ENCODE peak calls at places on chromosomes 2 and 18, in nine cellular contexts. G is astrocyte of the spinal cord, Y is A549, P is islet precursor cell, I is AG08395, B is nucleus accumbens, T is prostate gland, V is RPMI8226, D is NCI-H1694 treated with DMSO at 0.1 percent for 48 hours. A is an unnamed sample.

GRCh38 chr2:32965523-32966171 is 18.9 kb downstream of the LTBP1 start:
- DNase-seq in Y (no peak), P (no peak), I (no peak), D (no peak), V (peak), G (no peak), B (no peak), T (no peak), A (no peak)

GRCh38 chr2:231191896-231192872 is 6.2 kb upstream of the ARMC9 start:
- DNase-seq in I (peak), V (peak), P (peak), B (no peak), T (peak), D (no peak), Y (peak), G (peak), A (peak)

GRCh38 chr2:203951366-203951902 is 14.9 kb downstream of the ICOS start:
- DNase-seq in B (no peak), I (no peak), D (no peak), V (peak), G (no peak), Y (no peak), P (peak), T (no peak), A (no peak)

GRCh38 chr2:217402622-217403383 is 542.9 kb upstream of the TNP1 start:
- DNase-seq in G (peak), V (no peak), D (no peak), Y (no peak), P (no peak), I (no peak), B (no peak), T (peak), A (no peak)

GRCh38 chr2:96252526-96252925 is 13.3 kb downstream of the TMEM127 start:
- DNase-seq in P (no peak), V (no peak), B (no peak), T (no peak), D (no peak), Y (no peak), G (no peak), I (no peak), A (no peak)

GRCh38 chr2:237600205-237600846 is 9.8 kb upstream of the RAB17 start:
- DNase-seq in V (peak), I (peak), G (no peak), Y (no peak), P (peak), D (peak), B (no peak), T (no peak), A (peak)

GRCh38 chr2:239290618-239291504 is 110.0 kb downstream of the HDAC4 start:
- DNase-seq in D (no peak), P (no peak), Y (no peak), G (peak), B (peak), I (no peak), V (no peak), T (no peak), A (no peak)

GRCh38 chr2:37614061-37614802 is 57.2 kb downstream of the CDC42EP3 start:
- DNase-seq in G (peak), D (no peak), V (no peak), T (no peak), Y (no peak), I (peak), B (peak), P (peak), A (peak)

GRCh38 chr2:169358016-169358415 is 4.3 kb downstream of the LRP2 start:
- DNase-seq in I (no peak), V (no peak), B (no peak), G (no peak), T (no peak), P (peak), Y (no peak), D (no peak), A (no peak)

GRCh38 chr2:109710505-109711229 is 83.4 kb upstream of the RGPD5 start:
- DNase-seq in V (no peak), Y (no peak), T (no peak), B (no peak), G (no peak), P (peak), D (no peak), I (no peak), A (no peak)

GRCh38 chr18:8088626-8089025 is 520.6 kb upstream of the RAB12 start:
- DNase-seq in V (no peak), G (no peak), Y (no peak), B (no peak), T (no peak), P (no peak), I (no peak), D (no peak), A (no peak)

GRCh38 chr2:71066856-71067255 is 1.6 kb upstream of the NAGK start:
- DNase-seq in B (no peak), P (peak), Y (no peak), G (no peak), V (no peak), D (no peak), I (no peak), T (no peak), A (no peak)

GRCh38 chr2:223046470-223047053 is 5.4 kb upstream of the KCNE4 start:
- DNase-seq in Y (no peak), P (no peak), G (no peak), D (no peak), I (no peak), T (no peak), B (no peak), V (no peak), A (no peak)

GRCh38 chr2:46704593-46704992 is 211.0 kb downstream of the MCFD2 start:
- DNase-seq in P (no peak), B (no peak), Y (no peak), T (no peak), G (no peak), V (no peak), D (no peak), I (no peak), A (no peak)

GRCh38 chr2:180240774-180241173 is 233.7 kb upstream of the CWC22 start:
- DNase-seq in P (no peak), Y (no peak), D (no peak), V (no peak), I (no peak), G (peak), B (no peak), T (no peak), A (no peak)

GRCh38 chr2:213451542-213452256 is 167.4 kb downstream of the SPAG16 start:
- DNase-seq in T (peak), G (no peak), I (no peak), D (no peak), V (no peak), B (no peak), P (peak), Y (no peak), A (no peak)

GRCh38 chr18:44898536-44898935 is 217.8 kb downstream of the SETBP1 start:
- DNase-seq in T (no peak), I (no peak), P (no peak), Y (no peak), D (no peak), G (no peak), B (no peak), V (no peak), A (no peak)

GRCh38 chr2:84971799-84972790 is 1.1 kb downstream of the KCMF1 start:
- DNase-seq in T (peak), Y (no peak), P (peak), D (no peak), V (peak), I (peak), G (peak), B (peak), A (peak)

GRCh38 chr2:212037062-212037461 is 501.5 kb downstream of the ERBB4 start:
- DNase-seq in T (no peak), V (no peak), Y (no peak), P (no peak), I (no peak), G (no peak), D (no peak), B (no peak), A (no peak)

GRCh38 chr2:63881208-63881607 is 39.5 kb downstream of the UGP2 start:
- DNase-seq in T (no peak), Y (no peak), P (no peak), B (no peak), G (no peak), I (no peak), V (no peak), D (no peak), A (no peak)

GRCh38 chr2:241568738-241569137 is 10.2 kb downstream of the BOK start:
- DNase-seq in B (no peak), G (no peak), D (no peak), V (no peak), P (peak), T (no peak), Y (no peak), I (no peak), A (no peak)

GRCh38 chr2:207768891-207769596 is 662 bp downstream of the FZD5 start:
- DNase-seq in Y (peak), V (peak), P (no peak), D (no peak), B (no peak), I (peak), G (peak), T (peak), A (peak)

GRCh38 chr2:233061591-233062446 is 1.7 kb downstream of the INPP5D start:
- DNase-seq in I (peak), D (no peak), Y (no peak), V (peak), B (no peak), T (no peak), G (peak), P (peak), A (peak)

GRCh38 chr2:70977605-70978205 is 725 bp upstream of the ANKRD53 start:
- DNase-seq in I (peak), D (peak), T (peak), B (no peak), P (peak), Y (no peak), V (peak), G (peak), A (peak)

GRCh38 chr2:101293544-101293943 is 15.0 kb downstream of the RNF149 start:
- DNase-seq in B (no peak), I (no peak), Y (no peak), P (no peak), G (no peak), T (no peak), D (no peak), V (no peak), A (no peak)

GRCh38 chr18:48761582-48761981 is 189.2 kb downstream of the SMAD7 start:
- DNase-seq in T (no peak), D (no peak), G (no peak), Y (no peak), V (no peak), P (no peak), B (no peak), I (no peak), A (no peak)

GRCh38 chr2:217282531-217282930 is 422.7 kb upstream of the TNP1 start:
- DNase-seq in G (no peak), Y (no peak), D (no peak), V (no peak), I (no peak), T (no peak), P (no peak), B (no peak), A (no peak)

GRCh38 chr2:130843321-130843985 is 6.7 kb downstream of the ARHGEF4 start:
- DNase-seq in B (no peak), P (no peak), I (no peak), G (no peak), Y (no peak), D (peak), T (no peak), V (no peak), A (no peak)

GRCh38 chr2:68031546-68032160 is 31.2 kb downstream of the C1D start:
- DNase-seq in V (peak), Y (peak), G (peak), B (no peak), I (peak), P (no peak), D (peak), T (no peak), A (peak)

GRCh38 chr2:18209934-18210639 is 331.6 kb downstream of the KCNS3 start:
- DNase-seq in V (no peak), I (no peak), B (no peak), P (no peak), Y (peak), D (no peak), G (peak), T (no peak), A (peak)

GRCh38 chr2:11397046-11397445 is 52.6 kb upstream of the ROCK2 start:
- DNase-seq in G (no peak), Y (no peak), B (no peak), D (no peak), P (no peak), T (no peak), V (no peak), I (no peak), A (no peak)

GRCh38 chr18:76356666-76357065 is 138.4 kb downstream of the ZNF516 start:
- DNase-seq in Y (no peak), T (no peak), B (no peak), I (no peak), P (no peak), V (no peak), D (no peak), G (no peak), A (no peak)

GRCh38 chr2:40957508-40957907 is 505.6 kb upstream of the SLC8A1 start:
- DNase-seq in I (no peak), B (no peak), Y (no peak), G (no peak), V (no peak), D (no peak), T (no peak), P (no peak), A (no peak)

GRCh38 chr2:141942006-141942789 is 188.6 kb downstream of the LRP1B start:
- DNase-seq in B (no peak), D (peak), V (no peak), T (no peak), I (no peak), Y (no peak), G (no peak), P (no peak), A (no peak)

GRCh38 chr18:68763082-68763481 is 34.8 kb upstream of the CCDC102B start:
- DNase-seq in V (no peak), P (no peak), D (no peak), Y (no peak), B (no peak), T (no peak), G (peak), I (no peak), A (peak)

GRCh38 chr2:46538393-46538792 is 59.0 kb downstream of the TMEM247 start:
- DNase-seq in D (no peak), Y (no peak), T (no peak), B (no peak), V (no peak), P (no peak), I (no peak), G (no peak), A (no peak)

GRCh38 chr2:209600257-209601180 is 171.1 kb upstream of the UNC80 start:
- DNase-seq in B (no peak), G (no peak), T (no peak), V (no peak), P (peak), D (no peak), I (no peak), Y (no peak), A (no peak)

GRCh38 chr2:37243435-37243834 is 12.0 kb downstream of the NDUFAF7 start:
- DNase-seq in P (no peak), Y (no peak), I (no peak), V (no peak), T (no peak), B (no peak), D (no peak), G (no peak), A (no peak)

GRCh38 chr2:129192841-129193253 is 786.6 kb upstream of the RAB6C start:
- DNase-seq in V (no peak), I (no peak), G (no peak), Y (no peak), B (no peak), D (no peak), P (no peak), T (no peak), A (no peak)